ENCODE peak calls at places on chromosomes 3 and 15, in four cellular contexts. U is fibroblast of lung, J is NCI-H2029 treated with DMSO at 0.1 percent for 48 hours, M is HT-29. O is an unnamed sample.

GRCh38 chr3:36579746-36580145 is 184.6 kb downstream of the DCLK3 start:
- DNase-seq in M (no peak), J (no peak), U (no peak), O (no peak)

GRCh38 chr3:127152676-127153505 is 40.0 kb upstream of the PRR23E start:
- DNase-seq in M (no peak), U (no peak), J (no peak), O (peak)

GRCh38 chr3:119778811-119779210 is 3.1 kb upstream of the NR1I2 start:
- DNase-seq in J (no peak), M (no peak), U (no peak), O (no peak)

GRCh38 chr3:191303596-191303995 is 25.6 kb upstream of the CCDC50 start:
- DNase-seq in M (no peak), J (no peak), U (peak), O (no peak)

GRCh38 chr3:64340636-64341240 is 115.5 kb upstream of the PRICKLE2 start:
- DNase-seq in U (peak), M (no peak), J (no peak), O (no peak)

GRCh38 chr15:38885477-38885952 is 320.9 kb upstream of the RASGRP1 start:
- DNase-seq in J (no peak), U (no peak), M (no peak), O (no peak)

GRCh38 chr15:33639968-33640367 is 328.3 kb upstream of the CHRM5 start:
- DNase-seq in J (no peak), U (no peak), M (no peak), O (no peak)

GRCh38 chr3:52835766-52836470 is 1.1 kb upstream of the MUSTN1 start:
- DNase-seq in J (no peak), M (no peak), U (no peak), O (no peak)

GRCh38 chr3:16401273-16401672 is 112.2 kb downstream of the RFTN1 start:
- DNase-seq in J (no peak), U (no peak), M (no peak), O (no peak)

GRCh38 chr3:25429960-25430941 is 2.2 kb downstream of the RARB start:
- DNase-seq in J (no peak), U (peak), M (no peak), O (no peak)

GRCh38 chr3:66036586-66037061 is 2.1 kb downstream of the MAGI1 start:
- DNase-seq in U (peak), J (no peak), M (no peak), O (no peak)

GRCh38 chr3:121662742-121663141 is 2.0 kb upstream of the HCLS1 start:
- DNase-seq in U (no peak), J (no peak), M (no peak), O (no peak)

GRCh38 chr3:171270541-171270940 is 189.7 kb downstream of the TNIK start:
- DNase-seq in M (no peak), J (no peak), U (no peak), O (no peak)

GRCh38 chr3:97827741-97828471 is 6.1 kb downstream of the CRYBG3 start:
- DNase-seq in M (no peak), U (peak), J (no peak), O (no peak)

GRCh38 chr3:30435950-30436349 is 170.5 kb upstream of the TGFBR2 start:
- DNase-seq in J (no peak), U (no peak), M (no peak), O (no peak)

GRCh38 chr3:112233083-112233482 is 60.9 kb downstream of the SLC9C1 start:
- DNase-seq in M (no peak), U (no peak), J (no peak), O (no peak)

GRCh38 chr3:9040996-9041395 is 77.7 kb upstream of the RAD18 start:
- DNase-seq in J (no peak), M (no peak), U (no peak), O (no peak)

GRCh38 chr15:98904466-98905048 is 103.0 kb downstream of the PGPEP1L start:
- DNase-seq in M (peak), U (peak), J (no peak), O (no peak)

GRCh38 chr3:146883292-146883691 is 278.1 kb upstream of the PLSCR5 start:
- DNase-seq in M (no peak), U (no peak), J (no peak), O (no peak)

GRCh38 chr3:43787330-43787729 is 96.6 kb downstream of the ABHD5 start:
- DNase-seq in U (no peak), M (no peak), J (no peak), O (no peak)

O was measured in DMS79.